ENCODE peak calls at places on chromosomes 11 and 22, in eight cellular contexts. One of them, this sample, is unnamed.

GRCh38 chr11:133503776-133504175 is 28.5 kb downstream of the OPCML start:
- DNase-seq in T-cell: no peak
- DNase-seq in NCI-H1694 treated with DMSO at 0.1 percent for 48 hours: no peak
- DNase-seq in A172: no peak
- DNase-seq in caudate nucleus: no peak
- DNase-seq in thoracic aorta: no peak
- DNase-seq in activated T-helper 1 cell treated with Interleukin-2 at 50 U/mL for 16 hours: no peak
- DNase-seq in dermis blood vessel endothelial cell: no peak
- DNase-seq in this sample: no peak

GRCh38 chr22:39381009-39381755 is 18.4 kb upstream of the TAB1 start:
- DNase-seq in A172: no peak
- DNase-seq in NCI-H1694 treated with DMSO at 0.1 percent for 48 hours: no peak
- DNase-seq in dermis blood vessel endothelial cell: no peak
- DNase-seq in activated T-helper 1 cell treated with Interleukin-2 at 50 U/mL for 16 hours: no peak
- DNase-seq in T-cell: no peak
- DNase-seq in caudate nucleus: no peak
- DNase-seq in thoracic aorta: no peak
- DNase-seq in this sample: no peak

GRCh38 chr22:23403152-23403719 is 176.9 kb downstream of the IGLL1 start:
- DNase-seq in T-cell: no peak
- DNase-seq in dermis blood vessel endothelial cell: no peak
- DNase-seq in NCI-H1694 treated with DMSO at 0.1 percent for 48 hours: no peak
- DNase-seq in caudate nucleus: no peak
- DNase-seq in activated T-helper 1 cell treated with Interleukin-2 at 50 U/mL for 16 hours: no peak
- DNase-seq in A172: no peak
- DNase-seq in thoracic aorta: no peak
- DNase-seq in this sample: no peak

GRCh38 chr22:49838771-49839717 is 11.4 kb upstream of the BRD1 start:
- DNase-seq in caudate nucleus: no peak
- DNase-seq in A172: no peak
- DNase-seq in dermis blood vessel endothelial cell: no peak
- DNase-seq in T-cell: peak
- DNase-seq in thoracic aorta: no peak
- DNase-seq in activated T-helper 1 cell treated with Interleukin-2 at 50 U/mL for 16 hours: peak
- DNase-seq in NCI-H1694 treated with DMSO at 0.1 percent for 48 hours: no peak
- DNase-seq in this sample: no peak

GRCh38 chr11:133980665-133981064 is 23.9 kb upstream of the IGSF9B start:
- DNase-seq in caudate nucleus: no peak
- DNase-seq in A172: no peak
- DNase-seq in activated T-helper 1 cell treated with Interleukin-2 at 50 U/mL for 16 hours: no peak
- DNase-seq in NCI-H1694 treated with DMSO at 0.1 percent for 48 hours: no peak
- DNase-seq in dermis blood vessel endothelial cell: no peak
- DNase-seq in T-cell: no peak
- DNase-seq in thoracic aorta: no peak
- DNase-seq in this sample: no peak

GRCh38 chr11:6248248-6248647 is 9.4 kb downstream of the CNGA4 start:
- DNase-seq in A172: no peak
- DNase-seq in NCI-H1694 treated with DMSO at 0.1 percent for 48 hours: no peak
- DNase-seq in caudate nucleus: no peak
- DNase-seq in activated T-helper 1 cell treated with Interleukin-2 at 50 U/mL for 16 hours: no peak
- DNase-seq in thoracic aorta: no peak
- DNase-seq in T-cell: no peak
- DNase-seq in dermis blood vessel endothelial cell: no peak
- DNase-seq in this sample: no peak

GRCh38 chr11:68538025-68538424 is 77.5 kb downstream of the PPP6R3 start:
- DNase-seq in activated T-helper 1 cell treated with Interleukin-2 at 50 U/mL for 16 hours: no peak
- DNase-seq in dermis blood vessel endothelial cell: no peak
- DNase-seq in NCI-H1694 treated with DMSO at 0.1 percent for 48 hours: no peak
- DNase-seq in A172: no peak
- DNase-seq in T-cell: no peak
- DNase-seq in thoracic aorta: no peak
- DNase-seq in caudate nucleus: no peak
- DNase-seq in this sample: no peak

GRCh38 chr11:94329501-94329900 is 25.1 kb downstream of the IZUMO1R start:
- DNase-seq in A172: no peak
- DNase-seq in thoracic aorta: no peak
- DNase-seq in dermis blood vessel endothelial cell: no peak
- DNase-seq in NCI-H1694 treated with DMSO at 0.1 percent for 48 hours: no peak
- DNase-seq in activated T-helper 1 cell treated with Interleukin-2 at 50 U/mL for 16 hours: no peak
- DNase-seq in T-cell: no peak
- DNase-seq in caudate nucleus: no peak
- DNase-seq in this sample: no peak

GRCh38 chr22:19120829-19121630 is 1.2 kb downstream of the DGCR2 start:
- DNase-seq in thoracic aorta: no peak
- DNase-seq in T-cell: no peak
- DNase-seq in caudate nucleus: no peak
- DNase-seq in NCI-H1694 treated with DMSO at 0.1 percent for 48 hours: no peak
- DNase-seq in activated T-helper 1 cell treated with Interleukin-2 at 50 U/mL for 16 hours: no peak
- DNase-seq in dermis blood vessel endothelial cell: peak
- DNase-seq in A172: peak
- DNase-seq in this sample: no peak

GRCh38 chr11:71114124-71114851 is 138.1 kb downstream of the SHANK2 start:
- DNase-seq in T-cell: no peak
- DNase-seq in thoracic aorta: no peak
- DNase-seq in A172: no peak
- DNase-seq in NCI-H1694 treated with DMSO at 0.1 percent for 48 hours: peak
- DNase-seq in caudate nucleus: no peak
- DNase-seq in dermis blood vessel endothelial cell: no peak
- DNase-seq in activated T-helper 1 cell treated with Interleukin-2 at 50 U/mL for 16 hours: no peak
- DNase-seq in this sample: no peak

GRCh38 chr11:132062541-132062940 is 692.1 kb downstream of the NTM start:
- DNase-seq in T-cell: no peak
- DNase-seq in A172: no peak
- DNase-seq in NCI-H1694 treated with DMSO at 0.1 percent for 48 hours: no peak
- DNase-seq in dermis blood vessel endothelial cell: no peak
- DNase-seq in thoracic aorta: no peak
- DNase-seq in activated T-helper 1 cell treated with Interleukin-2 at 50 U/mL for 16 hours: no peak
- DNase-seq in caudate nucleus: no peak
- DNase-seq in this sample: no peak

GRCh38 chr11:94968334-94968958 is 4.9 kb downstream of the CWC15 start:
- DNase-seq in dermis blood vessel endothelial cell: peak
- DNase-seq in T-cell: no peak
- DNase-seq in A172: no peak
- DNase-seq in thoracic aorta: no peak
- DNase-seq in NCI-H1694 treated with DMSO at 0.1 percent for 48 hours: no peak
- DNase-seq in activated T-helper 1 cell treated with Interleukin-2 at 50 U/mL for 16 hours: no peak
- DNase-seq in caudate nucleus: no peak
- DNase-seq in this sample: no peak